ENCODE peak calls at places on chromosome 2, in ten cellular contexts. One of them, this sample, is unnamed.
A peak's percentile ranks its signal among the peaks of the same experiment; 100 is the strongest.

GRCh38 chr2:205364261-205364660 is 318.0 kb upstream of the NRP2 start:
- DNase-seq in D721Med: no peak
- DNase-seq in neural crest cell: no peak
- DNase-seq in brain microvascular endothelial cell: no peak
- DNase-seq in RWPE1: no peak
- DNase-seq in thyroid gland: no peak
- DNase-seq in glutamatergic neuron: no peak
- DNase-seq in astrocyte: no peak
- DNase-seq in fibroblast of mammary gland: no peak
- DNase-seq in tibial artery: no peak
- DNase-seq in this sample: no peak

GRCh38 chr2:216643986-216644662 is 10.9 kb downstream of the IGFBP2 start:
- DNase-seq in D721Med: no peak
- DNase-seq in neural crest cell: no peak
- DNase-seq in brain microvascular endothelial cell: no peak
- DNase-seq in RWPE1: no peak
- DNase-seq in thyroid gland: no peak
- DNase-seq in glutamatergic neuron: no peak
- DNase-seq in astrocyte: peak; percentile 62
- DNase-seq in fibroblast of mammary gland: no peak
- DNase-seq in tibial artery: no peak
- DNase-seq in this sample: peak; percentile 57

GRCh38 chr2:71901466-71901865 is 246.2 kb downstream of the CYP26B1 start:
- DNase-seq in D721Med: no peak
- DNase-seq in neural crest cell: no peak
- DNase-seq in brain microvascular endothelial cell: no peak
- DNase-seq in RWPE1: no peak
- DNase-seq in thyroid gland: no peak
- DNase-seq in glutamatergic neuron: no peak
- DNase-seq in astrocyte: peak; percentile 48
- DNase-seq in fibroblast of mammary gland: no peak
- DNase-seq in tibial artery: no peak
- DNase-seq in this sample: no peak

GRCh38 chr2:231613054-231613654 is 20.5 kb downstream of the TEX44 start:
- DNase-seq in D721Med: no peak
- DNase-seq in neural crest cell: no peak
- DNase-seq in brain microvascular endothelial cell: no peak
- DNase-seq in RWPE1: no peak
- DNase-seq in thyroid gland: peak; percentile 16
- DNase-seq in glutamatergic neuron: no peak
- DNase-seq in astrocyte: no peak
- DNase-seq in fibroblast of mammary gland: no peak
- DNase-seq in tibial artery: peak; percentile 86
- DNase-seq in this sample: no peak

GRCh38 chr2:85410584-85411404 is 628 bp upstream of the CAPG start:
- DNase-seq in D721Med: no peak
- DNase-seq in neural crest cell: no peak
- DNase-seq in brain microvascular endothelial cell: no peak
- DNase-seq in RWPE1: peak; percentile 62
- DNase-seq in thyroid gland: no peak
- DNase-seq in glutamatergic neuron: no peak
- DNase-seq in astrocyte: no peak
- DNase-seq in fibroblast of mammary gland: peak; percentile 42
- DNase-seq in tibial artery: no peak
- DNase-seq in this sample: peak; percentile 59

GRCh38 chr2:120979398-120979797 is 243.7 kb downstream of the GLI2 start:
- DNase-seq in D721Med: no peak
- DNase-seq in neural crest cell: no peak
- DNase-seq in brain microvascular endothelial cell: no peak
- DNase-seq in RWPE1: no peak
- DNase-seq in thyroid gland: no peak
- DNase-seq in glutamatergic neuron: no peak
- DNase-seq in astrocyte: no peak
- DNase-seq in fibroblast of mammary gland: no peak
- DNase-seq in tibial artery: no peak
- DNase-seq in this sample: no peak

GRCh38 chr2:96842600-96842999 is 1.2 kb downstream of the ANKRD23 start:
- DNase-seq in D721Med: no peak
- DNase-seq in neural crest cell: no peak
- DNase-seq in brain microvascular endothelial cell: no peak
- DNase-seq in RWPE1: no peak
- DNase-seq in thyroid gland: no peak
- DNase-seq in glutamatergic neuron: no peak
- DNase-seq in astrocyte: no peak
- DNase-seq in fibroblast of mammary gland: no peak
- DNase-seq in tibial artery: no peak
- DNase-seq in this sample: no peak

GRCh38 chr2:73993799-73994543 is 9.3 kb downstream of the TET3 start:
- DNase-seq in D721Med: no peak
- DNase-seq in neural crest cell: no peak
- DNase-seq in brain microvascular endothelial cell: no peak
- DNase-seq in RWPE1: no peak
- DNase-seq in thyroid gland: no peak
- DNase-seq in glutamatergic neuron: no peak
- DNase-seq in astrocyte: no peak
- DNase-seq in fibroblast of mammary gland: no peak
- DNase-seq in tibial artery: peak; percentile 37
- DNase-seq in this sample: no peak

GRCh38 chr2:45380131-45380836 is 230.8 kb downstream of the SRBD1 start:
- DNase-seq in D721Med: no peak
- DNase-seq in neural crest cell: no peak
- DNase-seq in brain microvascular endothelial cell: peak; percentile 35
- DNase-seq in RWPE1: peak; percentile 7
- DNase-seq in thyroid gland: no peak
- DNase-seq in glutamatergic neuron: no peak
- DNase-seq in astrocyte: peak; percentile 33
- DNase-seq in fibroblast of mammary gland: peak; percentile 70
- DNase-seq in tibial artery: no peak
- DNase-seq in this sample: peak; percentile 21

DNA sequence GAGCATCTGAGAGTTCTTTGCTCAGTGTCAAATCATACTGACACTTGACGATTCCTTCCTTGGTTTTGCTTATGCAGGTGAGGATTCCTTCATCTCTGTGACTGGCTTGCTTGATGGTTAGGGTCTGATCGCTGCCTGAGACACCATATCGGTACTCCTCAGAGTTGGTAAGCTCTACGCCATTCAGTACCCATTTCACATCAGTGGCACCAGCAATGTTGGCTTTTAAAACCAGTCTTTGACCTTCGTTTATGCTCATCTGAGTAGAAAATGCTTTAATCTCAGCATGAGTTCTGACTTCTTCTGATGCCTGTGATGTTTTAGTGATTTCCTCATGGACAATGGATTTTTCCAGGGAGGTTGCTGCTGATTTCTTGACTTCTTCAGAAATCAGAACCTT is 48.4 kb downstream of the PLEKHA3 start:
- DNase-seq in D721Med: no peak
- DNase-seq in neural crest cell: no peak
- DNase-seq in brain microvascular endothelial cell: no peak
- DNase-seq in RWPE1: no peak
- DNase-seq in thyroid gland: no peak
- DNase-seq in glutamatergic neuron: no peak
- DNase-seq in astrocyte: no peak
- DNase-seq in fibroblast of mammary gland: no peak
- DNase-seq in tibial artery: no peak
- DNase-seq in this sample: no peak
- TF ChIP-seq CTCF in D721Med: no peak
- TF ChIP-seq CTCF in neural crest cell: no peak
- TF ChIP-seq CTCF in brain microvascular endothelial cell: no peak
- TF ChIP-seq CTCF in RWPE1: no peak
- TF ChIP-seq CTCF in thyroid gland: no peak
- TF ChIP-seq CTCF in glutamatergic neuron: no peak
- TF ChIP-seq CTCF in astrocyte: no peak
- TF ChIP-seq CTCF in fibroblast of mammary gland: no peak
- TF ChIP-seq CTCF in tibial artery: no peak
- TF ChIP-seq CTCF in this sample: no peak

GRCh38 chr2:159078443-159078842 is 110.0 kb downstream of the TANC1 start:
- DNase-seq in D721Med: peak; percentile 46
- DNase-seq in neural crest cell: no peak
- DNase-seq in brain microvascular endothelial cell: no peak
- DNase-seq in RWPE1: no peak
- DNase-seq in thyroid gland: no peak
- DNase-seq in glutamatergic neuron: no peak
- DNase-seq in astrocyte: no peak
- DNase-seq in fibroblast of mammary gland: no peak
- DNase-seq in tibial artery: no peak
- DNase-seq in this sample: no peak

GRCh38 chr2:159074605-159075004 is 106.2 kb downstream of the TANC1 start:
- DNase-seq in D721Med: no peak
- DNase-seq in neural crest cell: no peak
- DNase-seq in brain microvascular endothelial cell: no peak
- DNase-seq in RWPE1: no peak
- DNase-seq in thyroid gland: peak; percentile 51
- DNase-seq in glutamatergic neuron: no peak
- DNase-seq in astrocyte: no peak
- DNase-seq in fibroblast of mammary gland: no peak
- DNase-seq in tibial artery: no peak
- DNase-seq in this sample: no peak

GRCh38 chr2:159077869-159078268 is 109.4 kb downstream of the TANC1 start:
- DNase-seq in D721Med: no peak
- DNase-seq in neural crest cell: no peak
- DNase-seq in brain microvascular endothelial cell: no peak
- DNase-seq in RWPE1: no peak
- DNase-seq in thyroid gland: no peak
- DNase-seq in glutamatergic neuron: no peak
- DNase-seq in astrocyte: no peak
- DNase-seq in fibroblast of mammary gland: peak; percentile 39
- DNase-seq in tibial artery: no peak
- DNase-seq in this sample: no peak

GRCh38 chr2:159075726-159076125 is 107.3 kb downstream of the TANC1 start:
- DNase-seq in D721Med: no peak
- DNase-seq in neural crest cell: no peak
- DNase-seq in brain microvascular endothelial cell: no peak
- DNase-seq in RWPE1: no peak
- DNase-seq in thyroid gland: no peak
- DNase-seq in glutamatergic neuron: no peak
- DNase-seq in astrocyte: peak; percentile 61
- DNase-seq in fibroblast of mammary gland: peak; percentile 70
- DNase-seq in tibial artery: no peak
- DNase-seq in this sample: peak; percentile 56

DNA sequence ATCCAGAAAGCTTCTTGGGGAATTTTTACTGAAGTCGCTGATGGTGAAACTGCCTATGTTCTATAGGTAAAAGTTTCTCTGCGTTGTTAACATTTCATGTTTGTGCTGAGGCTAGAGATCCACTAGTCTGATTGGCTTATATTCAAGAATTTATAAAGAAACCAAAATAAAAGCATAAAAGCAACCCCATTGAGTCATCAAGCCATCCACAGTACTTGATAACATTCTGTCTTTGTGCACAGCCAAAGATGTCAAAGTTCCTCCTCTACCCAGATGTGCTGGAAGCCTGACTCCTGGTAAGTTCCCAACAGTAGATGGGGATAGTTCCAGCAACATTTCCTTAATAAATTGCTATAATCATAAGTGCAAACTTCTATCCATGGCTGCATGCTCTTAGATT is 107.8 kb downstream of the TANC1 start:
- DNase-seq in D721Med: no peak
- DNase-seq in neural crest cell: no peak
- DNase-seq in brain microvascular endothelial cell: peak; percentile 81
- DNase-seq in RWPE1: no peak
- DNase-seq in thyroid gland: no peak
- DNase-seq in glutamatergic neuron: no peak
- DNase-seq in astrocyte: peak; percentile 84
- DNase-seq in fibroblast of mammary gland: peak; percentile 95
- DNase-seq in tibial artery: no peak
- DNase-seq in this sample: peak; percentile 64
- TF ChIP-seq CTCF in D721Med: no peak
- TF ChIP-seq CTCF in neural crest cell: no peak
- TF ChIP-seq CTCF in brain microvascular endothelial cell: peak; percentile 18
- TF ChIP-seq CTCF in RWPE1: no peak
- TF ChIP-seq CTCF in thyroid gland: no peak
- TF ChIP-seq CTCF in glutamatergic neuron: no peak
- TF ChIP-seq CTCF in astrocyte: no peak
- TF ChIP-seq CTCF in fibroblast of mammary gland: peak; percentile 17
- TF ChIP-seq CTCF in tibial artery: no peak
- TF ChIP-seq CTCF in this sample: no peak

DNA sequence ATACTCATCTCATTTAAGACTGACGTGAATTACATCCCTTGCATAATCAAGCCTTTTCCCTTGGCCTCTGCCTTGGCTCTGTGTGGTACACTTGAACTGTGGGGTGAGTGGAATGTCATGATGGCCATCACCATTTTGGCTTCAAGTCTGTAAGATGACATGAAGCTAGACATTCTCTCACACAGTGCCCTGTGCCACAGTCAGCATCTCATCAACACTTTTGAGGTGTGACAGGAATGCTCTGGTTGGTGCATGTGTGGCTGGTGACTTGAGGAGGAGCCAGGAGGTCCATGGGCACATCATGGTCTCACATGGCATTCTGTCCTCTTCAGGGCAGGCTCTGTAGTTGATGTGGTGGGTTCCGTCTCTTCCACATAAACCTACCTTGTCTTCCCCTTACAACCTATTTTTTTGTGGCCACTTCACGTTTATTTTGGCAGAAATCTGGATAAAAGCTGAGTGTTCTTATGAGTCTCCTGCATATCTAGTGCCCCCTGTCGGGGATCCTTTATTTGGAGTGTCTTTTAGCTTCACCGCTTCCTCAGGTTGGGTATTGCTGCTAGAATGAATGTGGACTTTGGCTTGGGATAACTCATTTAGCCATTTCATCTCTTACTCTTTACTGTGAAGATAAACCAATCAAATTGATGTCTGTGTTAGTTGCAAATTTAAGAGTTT is 28.1 kb downstream of the MAP4K4 start:
- DNase-seq in D721Med: no peak
- DNase-seq in neural crest cell: no peak
- DNase-seq in brain microvascular endothelial cell: no peak
- DNase-seq in RWPE1: no peak
- DNase-seq in thyroid gland: no peak
- DNase-seq in glutamatergic neuron: no peak
- DNase-seq in astrocyte: no peak
- DNase-seq in fibroblast of mammary gland: peak; percentile 50
- DNase-seq in tibial artery: no peak
- DNase-seq in this sample: peak; percentile 56
- TF ChIP-seq CTCF in D721Med: no peak
- TF ChIP-seq CTCF in neural crest cell: peak; percentile 31
- TF ChIP-seq CTCF in brain microvascular endothelial cell: peak; percentile 53
- TF ChIP-seq CTCF in RWPE1: no peak
- TF ChIP-seq CTCF in thyroid gland: peak; percentile 13
- TF ChIP-seq CTCF in glutamatergic neuron: peak; percentile 36
- TF ChIP-seq CTCF in astrocyte: peak; percentile 10
- TF ChIP-seq CTCF in fibroblast of mammary gland: peak; percentile 34
- TF ChIP-seq CTCF in tibial artery: no peak
- TF ChIP-seq CTCF in this sample: no peak

DNA sequence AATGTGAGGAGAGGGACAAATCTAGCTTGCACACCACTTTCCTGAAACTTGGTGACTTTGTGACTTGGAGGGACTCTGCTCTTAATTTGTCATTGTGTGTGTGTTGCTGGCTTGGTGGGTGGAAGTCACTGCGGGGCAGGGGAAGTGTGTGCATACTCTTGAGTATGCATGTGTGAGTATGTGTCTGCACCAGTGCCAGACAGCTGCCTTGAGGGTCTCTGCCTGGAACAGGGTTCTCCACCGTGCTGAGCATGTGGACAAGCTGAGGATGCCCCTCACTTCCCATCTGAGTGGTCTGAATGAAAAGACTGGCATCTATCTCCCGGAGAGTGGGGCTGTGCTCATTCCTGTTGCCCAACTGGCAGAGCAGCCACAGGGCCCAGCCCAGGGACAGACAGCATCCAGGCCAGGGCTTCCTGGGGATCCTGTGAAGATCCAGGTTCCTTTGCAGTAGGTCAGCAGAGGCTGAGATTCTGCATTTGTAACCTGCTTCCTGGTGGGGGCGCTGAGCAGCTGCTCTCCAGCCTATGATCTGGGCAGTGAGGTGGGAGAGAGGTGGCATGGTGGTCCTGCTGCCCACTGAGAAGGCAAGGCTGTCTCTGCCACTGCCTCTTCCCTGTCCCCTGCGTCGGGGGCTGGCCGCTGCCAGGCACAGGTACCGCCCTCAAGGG is 138.9 kb upstream of the HAAO start:
- DNase-seq in D721Med: no peak
- DNase-seq in neural crest cell: no peak
- DNase-seq in brain microvascular endothelial cell: no peak
- DNase-seq in RWPE1: no peak
- DNase-seq in thyroid gland: no peak
- DNase-seq in glutamatergic neuron: no peak
- DNase-seq in astrocyte: no peak
- DNase-seq in fibroblast of mammary gland: peak; percentile 25
- DNase-seq in tibial artery: no peak
- DNase-seq in this sample: no peak
- TF ChIP-seq CTCF in D721Med: peak; percentile 35
- TF ChIP-seq CTCF in neural crest cell: peak; percentile 46
- TF ChIP-seq CTCF in brain microvascular endothelial cell: peak; percentile 67
- TF ChIP-seq CTCF in RWPE1: no peak
- TF ChIP-seq CTCF in thyroid gland: no peak
- TF ChIP-seq CTCF in glutamatergic neuron: no peak
- TF ChIP-seq CTCF in astrocyte: peak; percentile 14
- TF ChIP-seq CTCF in fibroblast of mammary gland: peak; percentile 17
- TF ChIP-seq CTCF in tibial artery: no peak
- TF ChIP-seq CTCF in this sample: no peak